ENCODE peak calls at places on chromosomes 12 and 14, in seven cellular contexts. Q, N, R, T, P, U and L are unnamed samples.
A peak's percentile ranks its signal among the peaks of the same experiment; 100 is the strongest.

GRCh38 chr12:108768591-108769500 is 37.5 kb upstream of the CORO1C start:
- DNase-seq in U (no peak), T (no peak), P (no peak), Q (no peak), N (peak; percentile 54), R (peak; percentile 1), L (no peak)

GRCh38 chr12:51833446-51834227 is 14.9 kb downstream of the FIGNL2 start:
- DNase-seq in U (no peak), R (no peak), T (no peak), P (no peak), N (no peak), Q (no peak), L (no peak)

GRCh38 chr12:104742551-104742961 is 215.5 kb downstream of the SLC41A2 start:
- DNase-seq in Q (no peak), T (no peak), N (no peak), U (no peak), P (no peak), R (no peak), L (no peak)

GRCh38 chr12:76952995-76953394 is 74.2 kb upstream of the CSRP2 start:
- DNase-seq in U (no peak), T (no peak), P (no peak), N (no peak), R (no peak), Q (no peak), L (no peak)

GRCh38 chr12:19962192-19962591 is 406.1 kb upstream of the PDE3A start:
- DNase-seq in N (no peak), U (no peak), R (no peak), T (no peak), Q (no peak), P (no peak), L (no peak)

GRCh38 chr12:97267166-97267565 is 195.4 kb upstream of the RMST start:
- DNase-seq in Q (no peak), U (no peak), N (no peak), T (no peak), R (no peak), P (no peak), L (no peak)

GRCh38 chr14:60859525-60859924 is 121.4 kb downstream of the TRMT5 start:
- DNase-seq in Q (no peak), R (no peak), T (no peak), N (no peak), P (no peak), U (no peak), L (no peak)

GRCh38 chr14:100761481-100761880 is 34.8 kb downstream of the DLK1 start:
- DNase-seq in T (no peak), P (peak; percentile 57), Q (no peak), U (peak; percentile 91), N (no peak), R (no peak), L (no peak)

GRCh38 chr12:70571705-70572269 is 65.4 kb downstream of the PTPRB start:
- DNase-seq in U (peak; percentile 7), P (no peak), R (no peak), T (no peak), Q (no peak), N (no peak), L (no peak)

GRCh38 chr14:39322807-39323206 is 89.1 kb downstream of the MIA2 start:
- DNase-seq in R (no peak), N (no peak), T (no peak), P (peak; percentile 43), Q (no peak), U (peak; percentile 51), L (no peak)

GRCh38 chr12:63302269-63302940 is 151.4 kb upstream of the AVPR1A start:
- DNase-seq in N (peak; percentile 23), U (no peak), Q (no peak), T (no peak), P (no peak), R (no peak), L (no peak)

GRCh38 chr14:90815817-90816662 is at the start of gene TTC7B:
- DNase-seq in T (no peak), R (no peak), N (peak; percentile 92), Q (no peak), P (no peak), U (peak; percentile 24), L (no peak)

GRCh38 chr12:2622460-2622859 is 172.3 kb upstream of the FKBP4 start:
- DNase-seq in Q (no peak), U (no peak), R (no peak), P (no peak), T (no peak), N (no peak), L (no peak)

GRCh38 chr12:2625267-2625666 is 169.5 kb upstream of the FKBP4 start:
- DNase-seq in R (no peak), N (no peak), Q (no peak), T (no peak), P (no peak), U (no peak), L (no peak)

GRCh38 chr12:2623472-2623871 is 171.3 kb upstream of the FKBP4 start:
- DNase-seq in Q (no peak), U (no peak), T (no peak), N (no peak), R (no peak), P (no peak), L (no peak)

GRCh38 chr12:2627343-2628191 is 167.2 kb upstream of the FKBP4 start:
- DNase-seq in U (no peak), T (no peak), R (no peak), P (no peak), Q (no peak), N (no peak), L (no peak)

DNA sequence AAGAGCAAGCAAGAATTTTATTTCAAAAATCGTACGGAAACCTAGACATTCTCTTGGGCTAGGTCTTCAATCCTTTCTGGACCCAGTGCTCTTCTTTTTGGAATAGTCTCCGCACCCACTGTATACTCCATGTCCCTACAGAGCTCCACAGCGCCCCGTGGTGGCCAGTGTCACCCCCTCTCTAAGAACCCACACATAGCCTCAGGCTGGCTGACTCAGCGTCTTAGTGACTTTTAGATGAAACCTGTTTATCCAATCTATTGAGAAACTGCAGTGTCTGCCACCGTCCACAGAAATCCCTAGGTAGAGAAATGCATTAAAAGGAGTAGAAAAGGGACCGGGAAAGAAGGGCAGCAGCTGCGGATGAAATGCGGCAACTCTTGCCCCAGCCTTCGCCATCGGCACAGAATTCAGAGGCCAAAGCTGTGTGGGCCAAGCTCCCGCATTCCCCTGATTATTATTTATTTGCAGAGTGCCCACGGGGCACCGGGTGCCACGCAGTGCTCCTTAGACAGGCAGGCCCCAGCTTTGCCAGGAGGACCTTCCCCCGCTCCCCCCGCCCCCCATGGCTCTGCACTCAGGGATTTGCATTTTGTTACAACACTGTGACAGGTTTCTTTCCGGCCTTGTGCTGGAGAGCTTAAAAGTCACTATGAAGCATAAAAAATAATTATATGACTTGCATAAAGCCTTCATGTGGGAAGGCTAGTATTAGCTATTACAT is 170.1 kb upstream of the FKBP4 start:
- DNase-seq in Q (no peak), R (no peak), P (peak; percentile 2), T (peak; percentile 81), N (no peak), U (peak; percentile 59), L (no peak)
- TF ChIP-seq CTCF in Q (no peak), R (no peak), P (peak; percentile 14), T (no peak), N (no peak), U (peak; percentile 50), L (peak; percentile 61)

GRCh38 chr12:21606175-21606574 is 1.5 kb upstream of the GYS2 start:
- DNase-seq in R (no peak), P (no peak), T (no peak), U (no peak), N (no peak), Q (no peak), L (no peak)

GRCh38 chr12:21604245-21605101 is at the start of gene GYS2:
- DNase-seq in Q (no peak), U (no peak), P (no peak), R (no peak), N (no peak), T (no peak), L (no peak)

GRCh38 chr12:21602774-21603173 is 1.9 kb downstream of the GYS2 start:
- DNase-seq in N (no peak), Q (no peak), P (no peak), U (no peak), R (no peak), T (no peak), L (no peak)

DNA sequence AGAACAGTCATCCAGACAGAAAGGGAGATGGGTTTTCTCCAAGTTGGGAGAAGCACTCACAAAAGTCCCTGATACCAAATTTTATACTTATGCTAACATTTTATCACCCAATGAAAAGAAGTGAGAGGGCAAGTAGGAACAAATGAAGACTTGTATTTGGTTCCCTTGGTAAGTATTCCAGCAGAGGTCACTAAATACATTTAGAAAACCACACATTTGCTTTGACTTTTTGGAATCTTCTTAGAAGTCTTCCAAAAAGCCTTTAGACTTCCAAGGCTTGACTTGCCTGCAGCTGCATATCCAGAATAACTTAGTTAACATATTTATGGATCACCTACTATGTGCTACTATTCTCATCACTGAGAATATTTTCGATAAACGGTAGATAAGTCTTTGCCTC is 3.1 kb upstream of the GYS2 start:
- DNase-seq in U (peak; percentile 33), R (no peak), N (no peak), P (peak; percentile 50), Q (no peak), T (no peak), L (no peak)
- TF ChIP-seq CTCF in U (peak; percentile 38), R (peak; percentile 76), N (no peak), P (peak; percentile 28), Q (no peak), T (no peak), L (peak; percentile 37)

GRCh38 chr12:131829795-131830334 is 1.7 kb downstream of the MMP17 start:
- DNase-seq in Q (no peak), T (no peak), U (no peak), N (no peak), P (no peak), R (no peak), L (no peak)
- TF ChIP-seq CTCF in Q (no peak), T (no peak), U (no peak), N (no peak), P (no peak), R (no peak), L (no peak)

GRCh38 chr14:65959563-65960024 is 526.6 kb upstream of the CCDC196 start:
- DNase-seq in R (no peak), Q (no peak), P (no peak), T (no peak), U (no peak), N (no peak), L (no peak)
- TF ChIP-seq CTCF in R (peak; percentile 55), Q (no peak), P (no peak), T (no peak), U (no peak), N (no peak), L (peak; percentile 29)

GRCh38 chr12:18246057-18246456 is 15.3 kb upstream of the PIK3C2G start:
- DNase-seq in U (no peak), P (no peak), T (no peak), Q (no peak), N (no peak), R (no peak), L (no peak)
- TF ChIP-seq CTCF in U (no peak), P (peak; percentile 31), T (no peak), Q (no peak), N (no peak), R (no peak), L (peak; percentile 48)

GRCh38 chr14:80213602-80214001 is 2.3 kb upstream of the DIO2 start:
- DNase-seq in T (no peak), N (peak; percentile 24), R (no peak), P (peak; percentile 89), U (peak; percentile 59), Q (no peak), L (no peak)
- TF ChIP-seq CTCF in T (no peak), N (peak; percentile 29), R (no peak), P (peak; percentile 80), U (peak; percentile 68), Q (no peak), L (peak; percentile 51)